ENCODE peak calls at places on chromosomes 13 and 19, in nine cellular contexts. Y, W, N, Z, C, O, Q, K and I are unnamed samples.

GRCh38 chr19:32642771-32643170 is 32.2 kb downstream of the ANKRD27 start:
- DNase-seq in W (no peak), Q (no peak), Z (peak; percentile 64), K (no peak), Y (no peak), N (peak; percentile 36), O (no peak), C (no peak), I (no peak)

GRCh38 chr19:6709549-6709948 is 10.9 kb downstream of the C3 start:
- DNase-seq in O (no peak), K (no peak), Q (no peak), N (no peak), Y (no peak), C (no peak), Z (no peak), W (no peak), I (no peak)

GRCh38 chr19:49224856-49225255 is 67.3 kb downstream of the TRPM4 start:
- DNase-seq in Z (peak; percentile 17), N (no peak), C (no peak), K (peak; percentile 42), O (peak; percentile 78), W (peak; percentile 57), Q (peak; percentile 80), Y (peak; percentile 60), I (peak; percentile 52)

GRCh38 chr13:109780880-109781383 is 5.5 kb downstream of the IRS2 start:
- DNase-seq in Y (no peak), W (no peak), C (no peak), Q (no peak), O (no peak), N (no peak), Z (no peak), K (no peak), I (no peak)

GRCh38 chr19:11288349-11288748 is 7.6 kb upstream of the TSPAN16 start:
- DNase-seq in O (no peak), K (peak; percentile 38), N (no peak), Y (no peak), Q (no peak), C (no peak), Z (no peak), W (peak; percentile 41), I (no peak)

GRCh38 chr13:96141032-96141431 is 51.1 kb downstream of the HS6ST3 start:
- DNase-seq in Y (no peak), N (no peak), C (no peak), K (peak; percentile 11), Z (no peak), Q (no peak), O (peak; percentile 59), W (peak; percentile 2), I (no peak)

GRCh38 chr19:7196721-7197168 is 97.5 kb downstream of the INSR start:
- DNase-seq in Y (no peak), Q (no peak), N (no peak), Z (no peak), C (no peak), K (peak; percentile 71), O (no peak), W (no peak), I (no peak)

GRCh38 chr19:46841458-46842083 is 9.1 kb downstream of the AP2S1 start:
- DNase-seq in N (no peak), Z (no peak), Y (peak; percentile 47), C (no peak), K (peak; percentile 55), O (peak; percentile 22), W (peak; percentile 52), Q (no peak), I (no peak)

GRCh38 chr13:83819156-83819555 is 63.1 kb downstream of the SLITRK1 start:
- DNase-seq in C (no peak), W (no peak), Z (no peak), Y (no peak), K (no peak), O (no peak), Q (no peak), N (no peak), I (no peak)

GRCh38 chr19:41367848-41368301 is 3.9 kb upstream of the B9D2 start:
- DNase-seq in N (no peak), W (peak; percentile 96), Z (no peak), Y (no peak), K (peak; percentile 95), O (no peak), Q (no peak), C (no peak), I (no peak)

GRCh38 chr19:18364826-18365528 is 21.0 kb upstream of the GDF15 start:
- DNase-seq in W (peak; percentile 100), K (peak; percentile 99), N (no peak), Z (no peak), C (no peak), Y (peak; percentile 99), Q (no peak), O (peak; percentile 45), I (peak; percentile 80)

GRCh38 chr19:33129901-33130300 is 2.0 kb upstream of the WDR88 start:
- DNase-seq in Y (no peak), Q (no peak), K (no peak), C (no peak), O (no peak), W (no peak), Z (no peak), N (no peak), I (no peak)

GRCh38 chr13:113862766-113863510 is 938 bp downstream of the GAS6 start:
- DNase-seq in C (no peak), N (no peak), Q (peak; percentile 60), K (peak; percentile 46), Z (no peak), W (no peak), Y (no peak), O (peak; percentile 49), I (no peak)